ENCODE peak calls at places on chromosomes 7 and 10, in seven cellular contexts. G is neural progenitor cell, P is GM13977, F is gastrocnemius medialis, R is foreskin fibroblast, O is tibial nerve, T is glutamatergic neuron. M is an unnamed sample.

GRCh38 chr10:3702569-3702968 is 82.4 kb downstream of the KLF6 start:
- DNase-seq in P (no peak), R (no peak), T (no peak), G (no peak), F (no peak), O (no peak), M (no peak)

GRCh38 chr7:127738859-127739258 is 86.9 kb downstream of the SND1 start:
- DNase-seq in O (no peak), R (no peak), F (no peak), G (no peak), T (no peak), P (no peak), M (no peak)

GRCh38 chr7:45189151-45189970 is 31.8 kb downstream of the RAMP3 start:
- DNase-seq in O (no peak), F (no peak), T (no peak), R (no peak), P (no peak), G (no peak), M (no peak)

GRCh38 chr10:15589109-15589508 is 130.6 kb downstream of the ITGA8 start:
- DNase-seq in P (no peak), G (no peak), R (no peak), F (no peak), O (no peak), T (no peak), M (no peak)

GRCh38 chr7:101668726-101669125 is 39.6 kb upstream of the MYL10 start:
- DNase-seq in G (no peak), O (no peak), T (no peak), P (no peak), R (no peak), F (no peak), M (no peak)

GRCh38 chr10:31319602-31320178 is 674 bp downstream of the ZEB1 start:
- DNase-seq in G (peak), O (no peak), F (no peak), P (peak), R (no peak), T (peak), M (no peak)

GRCh38 chr10:119256897-119257296 is 49.5 kb downstream of the GRK5 start:
- DNase-seq in G (no peak), T (no peak), O (no peak), F (no peak), P (no peak), R (no peak), M (no peak)

GRCh38 chr7:53397911-53398310 is 362.5 kb downstream of the POM121L12 start:
- DNase-seq in P (no peak), O (no peak), R (no peak), G (no peak), T (no peak), F (no peak), M (no peak)

GRCh38 chr10:116784035-116784434 is 41.7 kb upstream of the HSPA12A start:
- DNase-seq in T (no peak), F (no peak), O (no peak), R (no peak), G (no peak), P (no peak), M (no peak)

GRCh38 chr7:140035400-140036223 is 27.1 kb downstream of the PARP12 start:
- DNase-seq in G (no peak), P (no peak), T (no peak), O (no peak), R (peak), F (no peak), M (no peak)

GRCh38 chr10:84097787-84098353 is 41.4 kb upstream of the GHITM start:
- DNase-seq in P (no peak), R (no peak), F (no peak), G (peak), T (no peak), O (no peak), M (no peak)

GRCh38 chr7:106346678-106347217 is 62.0 kb upstream of the NAMPT start:
- DNase-seq in R (peak), F (no peak), P (peak), G (no peak), O (no peak), T (no peak), M (no peak)

GRCh38 chr7:69748530-69748929 is 150.3 kb downstream of the AUTS2 start:
- DNase-seq in O (no peak), F (no peak), R (no peak), G (no peak), P (no peak), T (no peak), M (no peak)

GRCh38 chr7:157347217-157347904 is 10.6 kb downstream of the DNAJB6 start:
- DNase-seq in R (peak), F (peak), O (peak), T (no peak), G (no peak), P (no peak), M (no peak)

GRCh38 chr7:74475987-74476350 is 22.3 kb downstream of the GTF2IRD1 start:
- DNase-seq in G (no peak), R (no peak), T (no peak), F (no peak), P (no peak), O (no peak), M (no peak)

GRCh38 chr10:29109700-29110099 is 179.2 kb upstream of the LYZL1 start:
- DNase-seq in G (peak), F (no peak), O (no peak), P (no peak), T (no peak), R (no peak), M (no peak)

GRCh38 chr10:79275431-79275851 is 71.8 kb upstream of the PPIF start:
- DNase-seq in F (no peak), R (peak), G (no peak), T (no peak), O (no peak), P (no peak), M (no peak)

GRCh38 chr10:60271319-60272040 is 118.2 kb downstream of the ANK3 start:
- DNase-seq in F (no peak), G (no peak), T (no peak), P (no peak), O (no peak), R (no peak), M (no peak)
- TF ChIP-seq CTCF in F (no peak), G (no peak), T (no peak), P (no peak), O (no peak), R (no peak), M (no peak)

GRCh38 chr7:94969434-94970084 is 62.2 kb downstream of the PPP1R9A start:
- DNase-seq in P (no peak), O (no peak), G (peak), F (no peak), R (no peak), T (no peak), M (no peak)

GRCh38 chr7:94972296-94972695 is 64.9 kb downstream of the PPP1R9A start:
- DNase-seq in T (no peak), P (no peak), F (no peak), O (no peak), R (peak), G (no peak), M (no peak)

GRCh38 chr7:94973844-94974243 is 66.5 kb downstream of the PPP1R9A start:
- DNase-seq in R (no peak), O (no peak), P (no peak), T (no peak), G (no peak), F (no peak), M (no peak)

GRCh38 chr7:94970085-94970576 is 62.7 kb downstream of the PPP1R9A start:
- DNase-seq in F (no peak), G (no peak), O (no peak), P (no peak), T (no peak), R (no peak), M (no peak)

GRCh38 chr7:94971051-94971867 is 63.9 kb downstream of the PPP1R9A start:
- DNase-seq in R (peak), P (no peak), O (no peak), F (no peak), T (no peak), G (no peak), M (no peak)
- TF ChIP-seq CTCF in R (no peak), P (no peak), O (no peak), F (no peak), T (no peak), G (no peak), M (no peak)

GRCh38 chr10:64379898-64380297 is 858.7 kb downstream of the REEP3 start:
- DNase-seq in R (no peak), G (no peak), T (no peak), P (no peak), F (no peak), O (no peak), M (no peak)
- TF ChIP-seq CTCF in R (no peak), G (no peak), T (no peak), P (peak), F (no peak), O (no peak), M (no peak)

DNA sequence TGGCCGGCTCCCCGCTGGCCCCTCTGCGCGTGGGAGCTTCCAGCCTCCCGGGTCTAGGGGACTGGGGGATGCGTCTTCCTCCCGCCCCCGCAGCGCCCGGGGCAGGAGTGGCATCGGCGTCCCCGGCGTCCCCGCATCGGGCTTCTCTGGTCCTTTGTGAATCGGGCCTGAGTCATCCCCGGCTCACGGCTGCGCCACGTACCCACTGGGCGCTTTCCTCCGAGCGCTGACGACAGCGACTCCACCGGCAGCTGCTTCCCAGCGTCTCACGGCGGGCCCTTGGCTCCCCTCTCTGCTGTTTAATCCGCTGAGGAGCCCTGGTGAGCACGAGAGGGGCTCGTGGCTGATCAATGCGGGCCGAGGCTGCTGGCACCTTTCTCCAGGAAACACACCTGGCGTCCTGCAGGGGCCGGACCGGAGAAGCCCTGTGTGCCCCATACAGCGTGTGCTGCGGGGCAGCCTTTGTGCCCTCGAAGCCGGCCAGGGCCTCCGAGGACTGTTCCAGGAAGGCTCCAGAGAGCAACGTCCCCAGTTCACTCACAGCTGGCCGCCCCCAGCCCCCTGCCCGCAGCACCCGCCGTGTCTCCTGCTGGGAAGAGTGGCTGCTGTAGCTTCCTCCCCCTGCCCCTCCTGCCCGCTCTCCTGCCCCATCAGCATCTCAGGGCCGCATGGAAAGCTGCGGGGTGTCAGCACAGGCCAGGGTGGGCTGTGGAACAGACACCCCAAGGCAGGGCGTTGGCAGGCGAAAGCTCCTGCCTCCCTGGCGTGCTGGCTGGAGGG is 95.5 kb upstream of the DIP2C start:
- DNase-seq in G (peak), F (peak), T (peak), O (no peak), P (peak), R (peak), M (peak)
- TF ChIP-seq CTCF in G (no peak), F (no peak), T (no peak), O (no peak), P (no peak), R (peak), M (no peak)

GRCh38 chr7:22728416-22729029 is 1.5 kb downstream of the IL6 start:
- DNase-seq in G (peak), T (no peak), P (peak), R (no peak), F (no peak), O (no peak), M (no peak)
- TF ChIP-seq CTCF in G (peak), T (peak), P (peak), R (peak), F (no peak), O (no peak), M (no peak)